ENCODE peak calls at places on chromosomes 5 and 9, in six cellular contexts. One of them, this sample, is unnamed.

GRCh38 chr9:69122391-69123141 is 51.5 kb upstream of the TJP2 start:
- DNase-seq in SK-N-SH: no peak
- DNase-seq in HepG2: peak; percentile 52
- DNase-seq in H1: no peak
- DNase-seq in K562: no peak
- DNase-seq in HL-60: no peak
- DNase-seq in this sample: no peak

GRCh38 chr9:134962065-134962997 is 44.6 kb upstream of the FCN1 start:
- DNase-seq in SK-N-SH: no peak
- DNase-seq in H1: no peak
- DNase-seq in HepG2: no peak
- DNase-seq in HL-60: no peak
- DNase-seq in K562: no peak
- DNase-seq in this sample: no peak

GRCh38 chr5:56251918-56252553 is 18.9 kb upstream of the ANKRD55 start:
- DNase-seq in HL-60: no peak
- DNase-seq in K562: peak; percentile 84
- DNase-seq in H1: no peak
- DNase-seq in HepG2: no peak
- DNase-seq in SK-N-SH: no peak
- DNase-seq in this sample: no peak

GRCh38 chr5:142821027-142821732 is 51.0 kb downstream of the ARHGAP26 start:
- DNase-seq in H1: no peak
- DNase-seq in SK-N-SH: no peak
- DNase-seq in HL-60: no peak
- DNase-seq in K562: no peak
- DNase-seq in HepG2: no peak
- DNase-seq in this sample: no peak

GRCh38 chr9:2116073-2116472 is 100.9 kb downstream of the SMARCA2 start:
- DNase-seq in K562: peak; percentile 8
- DNase-seq in H1: no peak
- DNase-seq in HL-60: no peak
- DNase-seq in SK-N-SH: peak; percentile 23
- DNase-seq in HepG2: peak; percentile 7
- DNase-seq in this sample: no peak

GRCh38 chr9:74662616-74663015 is 165.5 kb downstream of the RORB start:
- DNase-seq in H1: no peak
- DNase-seq in HepG2: no peak
- DNase-seq in K562: no peak
- DNase-seq in HL-60: no peak
- DNase-seq in SK-N-SH: no peak
- DNase-seq in this sample: no peak

GRCh38 chr9:136808781-136809158 is 1.0 kb downstream of the RABL6 start:
- DNase-seq in H1: no peak
- DNase-seq in HL-60: no peak
- DNase-seq in SK-N-SH: no peak
- DNase-seq in HepG2: no peak
- DNase-seq in K562: no peak
- DNase-seq in this sample: no peak

GRCh38 chr5:122770479-122770878 is 4.4 kb upstream of the SNX2 start:
- DNase-seq in K562: no peak
- DNase-seq in HepG2: no peak
- DNase-seq in H1: no peak
- DNase-seq in HL-60: no peak
- DNase-seq in SK-N-SH: no peak
- DNase-seq in this sample: no peak

GRCh38 chr5:63500242-63500641 is 462.0 kb downstream of the HTR1A start:
- DNase-seq in SK-N-SH: no peak
- DNase-seq in HL-60: no peak
- DNase-seq in H1: no peak
- DNase-seq in K562: no peak
- DNase-seq in HepG2: no peak
- DNase-seq in this sample: no peak

GRCh38 chr9:118577121-118577520 is 792.1 kb downstream of the BRINP1 start:
- DNase-seq in SK-N-SH: no peak
- DNase-seq in HL-60: no peak
- DNase-seq in K562: no peak
- DNase-seq in H1: no peak
- DNase-seq in HepG2: no peak
- DNase-seq in this sample: no peak

GRCh38 chr5:107578051-107578635 is 92.6 kb downstream of the EFNA5 start:
- DNase-seq in H1: no peak
- DNase-seq in K562: no peak
- DNase-seq in SK-N-SH: no peak
- DNase-seq in HepG2: no peak
- DNase-seq in HL-60: no peak
- DNase-seq in this sample: no peak

GRCh38 chr5:149995385-149996085 is 4.9 kb downstream of the TIGD6 start:
- DNase-seq in H1: no peak
- DNase-seq in HL-60: no peak
- DNase-seq in K562: no peak
- DNase-seq in HepG2: no peak
- DNase-seq in SK-N-SH: peak; percentile 27
- DNase-seq in this sample: no peak

GRCh38 chr5:132469380-132470372 is 20.9 kb downstream of the IRF1 start:
- DNase-seq in SK-N-SH: no peak
- DNase-seq in H1: no peak
- DNase-seq in HepG2: peak; percentile 60
- DNase-seq in HL-60: no peak
- DNase-seq in K562: no peak
- DNase-seq in this sample: no peak

GRCh38 chr9:86939896-86940295 is 7.4 kb downstream of the GAS1 start:
- DNase-seq in HepG2: no peak
- DNase-seq in K562: no peak
- DNase-seq in SK-N-SH: no peak
- DNase-seq in HL-60: no peak
- DNase-seq in H1: no peak
- DNase-seq in this sample: no peak

GRCh38 chr5:75274486-75274885 is 37.8 kb upstream of the ANKRD31 start:
- DNase-seq in K562: no peak
- DNase-seq in HepG2: no peak
- DNase-seq in HL-60: no peak
- DNase-seq in H1: no peak
- DNase-seq in SK-N-SH: no peak
- DNase-seq in this sample: no peak

GRCh38 chr5:80034962-80035821 is at the start of gene THBS4:
- DNase-seq in SK-N-SH: peak; percentile 78
- DNase-seq in H1: no peak
- DNase-seq in HL-60: no peak
- DNase-seq in HepG2: no peak
- DNase-seq in K562: no peak
- DNase-seq in this sample: no peak

GRCh38 chr9:36725777-36726356 is 153.2 kb downstream of the MELK start:
- DNase-seq in HepG2: no peak
- DNase-seq in K562: no peak
- DNase-seq in HL-60: no peak
- DNase-seq in SK-N-SH: no peak
- DNase-seq in H1: no peak
- DNase-seq in this sample: no peak

GRCh38 chr9:31259824-31260223 is 1124.6 kb upstream of the ACO1 start:
- DNase-seq in K562: no peak
- DNase-seq in SK-N-SH: no peak
- DNase-seq in HL-60: no peak
- DNase-seq in HepG2: no peak
- DNase-seq in H1: no peak
- DNase-seq in this sample: no peak

GRCh38 chr9:133792721-133793470 is 54.7 kb upstream of the SARDH start:
- DNase-seq in HL-60: peak; percentile 57
- DNase-seq in HepG2: peak; percentile 27
- DNase-seq in K562: peak; percentile 81
- DNase-seq in SK-N-SH: peak; percentile 92
- DNase-seq in H1: no peak
- DNase-seq in this sample: no peak

GRCh38 chr5:134127376-134127861 is 12.9 kb downstream of the TCF7 start:
- DNase-seq in SK-N-SH: no peak
- DNase-seq in K562: no peak
- DNase-seq in HL-60: no peak
- DNase-seq in H1: no peak
- DNase-seq in HepG2: no peak
- DNase-seq in this sample: peak; percentile 79

GRCh38 chr9:133656211-133657119 is 20.3 kb downstream of the DBH start:
- DNase-seq in SK-N-SH: no peak
- DNase-seq in K562: no peak
- DNase-seq in HL-60: no peak
- DNase-seq in H1: no peak
- DNase-seq in HepG2: no peak
- DNase-seq in this sample: no peak

GRCh38 chr5:108119123-108119522 is 262.8 kb downstream of the FBXL17 start:
- DNase-seq in SK-N-SH: no peak
- DNase-seq in HL-60: no peak
- DNase-seq in K562: no peak
- DNase-seq in HepG2: no peak
- DNase-seq in H1: no peak
- DNase-seq in this sample: no peak

GRCh38 chr9:112955550-112955949 is 56.4 kb downstream of the ZNF883 start:
- DNase-seq in SK-N-SH: no peak
- DNase-seq in K562: no peak
- DNase-seq in HepG2: no peak
- DNase-seq in HL-60: no peak
- DNase-seq in H1: no peak
- DNase-seq in this sample: no peak

GRCh38 chr5:109413463-109413862 is 3.7 kb upstream of the PJA2 start:
- DNase-seq in H1: no peak
- DNase-seq in HL-60: no peak
- DNase-seq in SK-N-SH: no peak
- DNase-seq in K562: no peak
- DNase-seq in HepG2: peak; percentile 9
- DNase-seq in this sample: no peak
- TF ChIP-seq GABPA in H1: no peak
- TF ChIP-seq GABPA in HL-60: no peak
- TF ChIP-seq GABPA in SK-N-SH: no peak
- TF ChIP-seq GABPA in K562: no peak
- TF ChIP-seq GABPA in HepG2: no peak
- TF ChIP-seq GABPA in this sample: no peak

DNA sequence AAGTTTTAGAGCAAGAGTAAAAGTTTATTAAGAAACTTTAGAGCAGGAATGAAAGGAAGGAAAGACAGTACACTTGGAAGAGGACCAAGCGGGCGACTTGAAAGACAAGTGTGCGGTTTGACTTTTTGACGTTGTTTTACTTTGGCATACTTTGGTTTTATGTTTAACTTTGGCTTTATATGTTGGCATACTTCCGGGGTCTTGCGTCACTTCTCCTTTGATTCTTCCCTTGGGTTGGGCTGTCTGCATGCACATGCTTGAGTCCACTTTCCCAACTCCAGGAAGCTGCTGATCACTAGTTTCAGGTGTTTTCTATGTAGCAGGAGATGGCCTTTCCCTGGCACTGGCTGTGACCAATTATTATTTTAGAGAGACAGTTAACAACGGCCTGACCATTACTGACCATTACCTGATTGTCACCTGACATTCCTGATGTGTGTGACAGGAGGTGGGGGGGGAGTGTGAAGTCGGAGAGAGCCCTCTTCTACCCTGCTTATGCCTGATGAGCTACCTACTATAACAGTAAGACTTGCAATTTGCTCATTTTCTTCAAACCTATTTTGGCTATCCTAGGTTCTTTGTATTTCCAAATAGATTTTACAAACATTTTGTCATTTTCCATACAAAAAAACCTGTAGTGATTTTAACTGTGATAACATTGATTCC is 45.5 kb downstream of the TNFSF8 start:
- DNase-seq in K562: no peak
- DNase-seq in HepG2: peak; percentile 87
- DNase-seq in H1: no peak
- DNase-seq in SK-N-SH: no peak
- DNase-seq in HL-60: peak; percentile 31
- DNase-seq in this sample: no peak
- TF ChIP-seq GABPA in K562: no peak
- TF ChIP-seq GABPA in HepG2: no peak
- TF ChIP-seq GABPA in H1: no peak
- TF ChIP-seq GABPA in SK-N-SH: no peak
- TF ChIP-seq GABPA in HL-60: no peak
- TF ChIP-seq GABPA in this sample: no peak

DNA sequence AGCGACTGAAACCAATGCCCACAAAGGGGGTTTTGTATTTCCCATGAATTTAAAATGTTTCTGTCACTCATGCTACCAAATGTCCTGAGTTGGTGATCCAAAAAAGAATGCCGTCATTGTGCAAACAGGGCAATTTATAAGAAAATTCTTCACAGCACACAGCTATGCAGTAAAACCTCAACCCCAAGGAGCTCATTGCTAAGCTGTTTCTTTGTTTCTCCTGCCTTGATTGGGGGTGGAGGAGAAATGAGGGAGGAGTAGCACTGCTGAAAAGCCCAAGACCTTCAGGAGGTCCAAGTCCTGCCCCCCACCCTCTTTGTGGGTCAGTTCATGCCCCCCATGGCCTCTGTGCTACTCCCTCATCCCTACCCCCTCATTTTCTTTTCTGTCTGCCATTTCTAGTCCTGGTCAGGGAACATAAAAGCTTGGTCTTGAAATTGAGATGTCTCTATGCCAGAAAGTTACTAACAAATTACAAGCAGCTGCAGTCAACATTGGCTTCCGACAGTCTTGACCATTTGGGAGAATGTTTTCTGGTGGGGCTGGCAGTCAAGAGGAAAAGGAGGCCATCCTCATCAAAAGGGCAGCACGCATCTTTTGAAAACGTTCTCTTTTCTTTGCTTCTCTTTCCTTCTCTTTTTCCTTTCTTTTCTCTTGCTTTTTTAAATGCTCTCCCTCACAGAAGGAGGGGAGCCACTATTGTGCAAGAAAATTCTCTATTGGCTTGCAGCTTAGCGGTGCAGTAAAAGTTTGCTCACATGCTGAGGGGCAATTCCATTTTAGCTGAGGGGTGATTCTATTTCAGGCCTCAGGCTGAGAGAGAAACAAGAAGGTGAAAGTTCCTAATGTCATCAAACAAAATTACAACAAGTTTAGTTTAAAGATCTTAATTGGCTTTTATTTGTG is 133.4 kb downstream of the GCNT1 start:
- DNase-seq in HepG2: no peak
- DNase-seq in SK-N-SH: no peak
- DNase-seq in H1: peak; percentile 13
- DNase-seq in K562: no peak
- DNase-seq in HL-60: no peak
- DNase-seq in this sample: no peak
- TF ChIP-seq GABPA in HepG2: no peak
- TF ChIP-seq GABPA in SK-N-SH: no peak
- TF ChIP-seq GABPA in H1: no peak
- TF ChIP-seq GABPA in K562: no peak
- TF ChIP-seq GABPA in HL-60: no peak
- TF ChIP-seq GABPA in this sample: no peak

DNA sequence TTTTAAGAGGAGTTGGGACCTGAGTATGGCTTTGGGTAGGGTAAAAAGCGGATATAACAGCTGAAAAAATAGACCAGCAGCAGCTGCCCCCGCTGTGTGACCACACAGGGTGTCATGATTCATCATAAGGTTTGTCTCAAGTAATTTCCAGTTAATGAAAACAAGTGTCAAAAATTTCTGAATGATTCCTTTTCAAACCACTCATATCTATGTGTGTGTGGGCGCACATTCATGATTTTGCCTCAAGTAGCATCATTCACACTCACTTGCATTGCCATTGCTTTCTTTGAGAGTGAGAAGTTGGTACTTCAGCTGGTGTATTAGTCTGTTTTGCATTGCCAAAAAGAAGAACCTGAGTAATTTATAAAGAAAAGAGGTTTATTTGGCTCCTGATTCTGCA is 12.1 kb upstream of the TNFAIP8 start:
- DNase-seq in SK-N-SH: no peak
- DNase-seq in K562: no peak
- DNase-seq in HepG2: no peak
- DNase-seq in HL-60: no peak
- DNase-seq in H1: no peak
- DNase-seq in this sample: peak; percentile 51
- TF ChIP-seq GABPA in SK-N-SH: no peak
- TF ChIP-seq GABPA in K562: no peak
- TF ChIP-seq GABPA in HepG2: no peak
- TF ChIP-seq GABPA in HL-60: no peak
- TF ChIP-seq GABPA in H1: no peak
- TF ChIP-seq GABPA in this sample: no peak